ENCODE peak calls at places on chromosomes 11 and 22, in nine cellular contexts. X is endothelial cell of umbilical vein, T is ovary, L is suprapubic skin, R is GM12878, H is heart left ventricle, G is IMR-90, O is adrenal gland, E is Peyer's patch. A is an unnamed sample. For H3K9me3, the result is how much of the 10 kb centered on the place peaks cover.

GRCh38 chr22:26835929-26836528 is 178.6 kb downstream of the MIAT start:
- DNase-seq in X (peak), G (peak), L (no peak), H (no peak), R (no peak), T (peak), E (peak), O (peak), A (no peak)

GRCh38 chr22:33747576-33748180 is 172.6 kb downstream of the LARGE1 start:
- DNase-seq in E (no peak), H (no peak), O (peak), R (no peak), G (no peak), L (no peak), T (no peak), X (no peak), A (no peak)

GRCh38 chr11:37502202-37502601 is 904.2 kb upstream of the RAG2 start:
- DNase-seq in H (no peak), R (no peak), T (no peak), L (no peak), X (no peak), E (no peak), O (no peak), G (peak), A (no peak)

GRCh38 chr11:124970925-124971324 is 16.9 kb downstream of the CCDC15 start:
- DNase-seq in L (no peak), R (no peak), G (peak), X (peak), E (no peak), O (no peak), T (no peak), H (no peak), A (no peak)

GRCh38 chr11:102390667-102391449 is 43.8 kb downstream of the BIRC2 start:
- DNase-seq in G (peak), E (peak), T (peak), L (peak), X (peak), H (peak), R (no peak), O (peak), A (peak)

GRCh38 chr11:46183819-46184218 is 62.6 kb upstream of the PHF21A start:
- DNase-seq in L (no peak), G (peak), E (no peak), X (no peak), T (no peak), H (no peak), O (no peak), R (no peak), A (no peak)

GRCh38 chr11:66081505-66081904 is 11.4 kb downstream of the PACS1 start:
- DNase-seq in E (peak), T (no peak), O (peak), X (peak), R (no peak), H (peak), L (peak), G (no peak), A (peak)

GRCh38 chr11:71962428-71963038 is 33.7 kb downstream of the RNF121 start:
- DNase-seq in H (no peak), G (peak), L (no peak), X (peak), T (no peak), E (no peak), O (no peak), R (peak), A (no peak)

GRCh38 chr11:109062445-109062844 is 359.5 kb upstream of the C11orf87 start:
- DNase-seq in X (no peak), R (no peak), G (peak), T (no peak), H (no peak), E (no peak), O (no peak), L (no peak), A (no peak)

GRCh38 chr11:30579348-30579747 is 6.8 kb downstream of the MPPED2 start:
- DNase-seq in T (no peak), G (no peak), O (no peak), E (no peak), R (no peak), L (no peak), X (no peak), H (no peak), A (no peak)

DNA sequence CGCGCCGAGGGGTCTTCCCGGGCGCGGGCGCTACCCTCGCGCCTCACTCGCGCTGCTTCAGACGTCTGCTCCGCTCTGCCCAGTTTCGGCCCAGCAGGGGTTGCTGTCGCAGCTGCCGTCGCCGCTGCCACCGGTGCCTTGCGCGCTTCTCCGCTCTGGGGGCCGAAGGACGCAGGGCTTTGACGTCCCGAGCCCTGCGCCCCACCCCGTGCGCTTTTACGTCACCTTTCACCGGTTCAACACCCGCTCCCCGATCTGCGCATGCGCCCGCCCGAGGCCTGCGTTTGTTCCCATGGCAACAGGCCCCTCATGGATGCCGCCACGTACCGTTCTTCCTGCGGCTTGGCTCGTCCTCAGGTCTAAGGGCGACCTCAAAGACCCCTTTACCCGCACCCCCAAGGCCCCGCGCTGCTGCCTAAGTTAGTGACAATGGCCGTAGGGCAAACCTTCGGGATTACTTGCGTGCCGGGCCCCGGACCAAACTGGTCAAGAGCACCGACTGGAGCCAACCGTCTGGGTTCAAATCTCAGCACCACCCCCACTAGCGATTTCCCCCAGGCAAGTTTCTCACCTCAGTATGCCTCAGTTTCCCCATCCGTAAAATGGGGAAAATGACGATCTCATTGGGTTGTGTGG is 642 bp upstream of the CDK2AP2 start:
- DNase-seq in R (peak), G (peak), E (peak), O (peak), H (peak), L (peak), T (peak), X (peak), A (peak)
- TF ChIP-seq POLR2A in R (peak), G (peak), E (peak), O (peak), H (no peak), L (no peak), T (peak), X (peak), A (peak)

GRCh38 chr11:47202569-47202968 is 12.2 kb upstream of the DDB2 start:
- DNase-seq in O (no peak), X (no peak), R (no peak), T (no peak), L (no peak), G (no peak), E (no peak), H (no peak), A (no peak)
- H3K9me3 ChIP-seq in O (under half), X (under half), R (under half), T (under half), L (under half), G (under half), E (under half), H (under half), A (under half)

GRCh38 chr11:68673291-68673930 is 10.9 kb upstream of the GAL start:
- DNase-seq in T (no peak), H (no peak), X (no peak), L (no peak), R (no peak), E (no peak), O (no peak), G (no peak), A (no peak)
- H3K27ac ChIP-seq in T (no peak), H (no peak), X (no peak), L (no peak), R (no peak), E (no peak), O (no peak), G (no peak), A (no peak)

DNA sequence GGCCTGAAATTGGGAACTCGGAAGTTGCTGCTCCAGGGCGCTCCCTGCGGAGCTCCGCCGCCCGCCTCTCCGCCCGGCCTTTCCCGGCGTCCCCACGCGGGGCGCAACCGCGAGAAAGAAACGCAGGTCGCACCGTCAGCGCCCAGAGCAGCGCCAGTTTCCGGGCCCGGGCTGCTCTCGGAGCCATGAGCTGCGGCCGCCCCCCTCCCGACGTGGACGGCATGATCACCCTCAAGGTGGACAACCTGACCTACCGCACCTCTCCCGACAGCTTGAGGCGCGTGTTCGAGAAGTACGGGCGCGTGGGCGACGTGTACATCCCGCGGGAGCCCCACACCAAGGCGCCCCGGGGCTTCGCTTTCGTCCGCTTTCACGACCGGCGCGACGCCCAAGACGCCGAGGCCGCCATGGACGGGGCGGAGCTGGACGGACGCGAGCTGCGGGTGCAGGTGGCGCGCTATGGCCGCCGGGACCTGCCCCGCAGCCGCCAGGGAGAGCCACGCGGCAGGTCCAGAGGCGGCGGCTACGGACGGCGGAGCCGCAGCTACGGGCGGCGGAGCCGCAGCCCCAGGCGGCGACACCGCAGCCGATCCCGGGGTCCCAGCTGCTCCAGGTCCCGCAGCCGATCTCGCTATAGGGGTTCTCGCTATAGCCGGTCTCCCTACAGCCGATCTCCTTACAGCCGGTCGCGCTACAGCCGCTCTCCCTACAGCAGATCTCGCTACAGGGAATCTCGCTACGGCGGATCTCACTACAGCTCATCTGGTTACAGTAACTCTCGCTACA is 516 bp downstream of the SRSF8 start:
- DNase-seq in G (peak), T (peak), E (peak), H (peak), O (peak), L (peak), R (no peak), X (peak), A (peak)
- TF ChIP-seq POLR2A in G (peak), T (peak), E (peak), H (no peak), O (peak), L (no peak), R (peak), X (peak), A (peak)

DNA sequence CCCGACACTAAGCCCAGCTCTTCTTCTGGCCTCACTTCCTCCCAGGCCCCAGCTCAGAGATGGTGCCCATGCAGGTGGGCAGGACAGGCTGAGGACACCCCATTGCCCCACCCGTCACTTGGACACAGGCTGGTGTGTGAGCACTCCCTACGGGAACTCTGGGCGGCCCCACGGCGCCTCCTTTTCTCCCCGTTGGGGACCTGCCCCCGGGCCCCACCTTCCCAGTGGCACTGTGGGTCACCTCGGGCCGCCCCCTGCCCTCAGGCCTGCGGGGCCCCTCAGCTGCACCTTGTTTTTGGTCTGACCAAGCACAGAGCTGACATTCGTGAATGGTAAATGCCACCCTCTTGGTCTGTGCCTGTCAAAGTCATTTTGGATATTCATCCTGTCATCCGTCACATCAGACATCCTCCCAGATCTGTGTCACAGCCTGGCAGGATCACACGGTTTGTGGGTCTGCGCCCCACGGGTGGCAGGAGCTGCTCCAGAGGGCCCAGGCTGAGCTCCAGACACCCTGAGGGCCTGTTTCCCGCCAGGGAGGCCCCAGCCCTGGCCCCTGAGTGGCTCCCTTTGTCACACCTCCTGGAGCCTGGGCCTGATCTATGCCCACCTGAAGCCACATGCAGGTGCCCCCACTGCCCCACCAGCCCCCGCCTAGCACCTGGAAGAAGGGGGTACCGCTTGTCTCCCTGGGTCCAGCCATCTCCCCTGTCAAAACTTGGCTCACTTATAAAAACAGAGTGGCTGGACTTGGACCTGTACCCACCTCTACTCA is 1188.5 kb downstream of the BRD1 start:
- DNase-seq in T (no peak), O (no peak), G (no peak), R (no peak), E (no peak), H (no peak), X (no peak), L (no peak), A (no peak)
- H3K9me3 ChIP-seq in T (under half), O (under half), G (half or more), R (under half), E (under half), H (under half), X (under half), L (under half), A (under half)

GRCh38 chr11:34633640-34633989 is 12.7 kb downstream of the EHF start:
- DNase-seq in T (no peak), L (no peak), H (no peak), G (no peak), R (no peak), X (no peak), E (no peak), O (no peak), A (no peak)

GRCh38 chr11:34637303-34637702 is 16.4 kb downstream of the EHF start:
- DNase-seq in T (no peak), G (no peak), O (no peak), R (no peak), X (no peak), H (no peak), E (no peak), L (no peak), A (peak)

GRCh38 chr11:34633990-34634725 is 13.3 kb downstream of the EHF start:
- DNase-seq in E (no peak), R (no peak), L (no peak), G (peak), O (no peak), H (no peak), X (no peak), T (no peak), A (no peak)

GRCh38 chr11:34638897-34639296 is 18.0 kb downstream of the EHF start:
- DNase-seq in X (no peak), O (no peak), R (no peak), T (no peak), L (no peak), H (no peak), G (no peak), E (no peak), A (no peak)

DNA sequence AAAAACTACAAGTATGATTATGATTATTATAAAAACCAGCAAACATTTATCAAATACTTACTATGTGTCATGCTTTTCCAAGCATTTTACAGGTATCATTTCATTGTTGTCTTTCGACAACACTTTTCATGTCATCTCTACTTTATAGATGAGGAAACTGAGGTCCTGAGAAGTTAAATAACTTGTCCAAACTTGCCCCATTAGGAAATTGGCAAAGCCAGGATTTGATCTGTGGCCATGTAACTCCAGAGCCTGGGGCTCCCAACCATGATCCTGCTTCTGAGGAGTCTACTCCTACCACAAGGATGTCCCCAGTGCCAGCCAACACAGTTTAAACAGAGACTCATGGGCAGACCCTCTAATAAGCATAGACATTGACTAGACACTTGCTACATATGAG is 15.2 kb downstream of the EHF start:
- DNase-seq in L (no peak), G (no peak), R (no peak), H (no peak), X (no peak), O (no peak), E (no peak), T (no peak), A (no peak)
- H3K27ac ChIP-seq in L (no peak), G (no peak), R (no peak), H (no peak), X (no peak), O (no peak), E (peak), T (no peak), A (peak)

DNA sequence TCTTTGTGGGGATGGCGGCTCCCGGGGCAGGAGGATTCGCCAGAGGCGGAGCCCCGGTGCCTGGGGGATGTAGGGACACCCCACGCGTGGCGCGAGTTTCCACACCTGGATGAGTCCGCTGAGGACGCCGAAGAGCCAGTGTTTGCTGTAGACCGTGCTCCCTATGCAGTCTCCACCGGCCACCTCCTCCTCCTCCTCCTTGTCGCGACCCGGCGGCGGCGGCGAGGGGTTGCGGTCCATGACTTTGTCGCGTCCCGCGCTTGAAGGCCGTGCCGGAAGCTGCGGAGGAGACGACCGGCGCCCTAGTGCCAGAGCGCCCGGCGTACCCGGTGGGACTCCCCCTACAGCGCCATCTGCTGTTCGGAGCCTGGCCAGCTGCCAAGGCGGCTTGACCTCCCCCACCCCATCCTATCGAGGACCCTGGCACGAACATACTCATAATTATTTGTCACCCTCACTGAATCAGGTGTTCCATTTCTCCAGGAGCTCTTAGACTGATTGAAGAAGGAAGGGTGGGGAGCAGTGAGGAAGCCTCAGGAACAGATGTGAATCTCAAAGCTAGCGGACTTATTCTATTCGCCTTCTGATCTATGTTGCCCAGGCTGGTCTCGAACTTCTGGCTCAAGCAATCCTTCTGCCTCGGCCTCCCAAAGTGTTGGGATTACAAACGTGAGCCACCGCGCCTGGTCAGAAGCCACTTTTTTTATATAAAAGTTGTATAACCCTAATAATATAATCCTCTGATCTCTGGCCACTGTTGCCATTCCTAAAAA is at the start of gene SAAL1:
- DNase-seq in O (peak), E (peak), X (peak), T (peak), H (peak), R (peak), G (peak), L (peak), A (peak)
- TF ChIP-seq POLR2A in O (peak), E (peak), X (peak), T (peak), H (no peak), R (peak), G (peak), L (no peak), A (no peak)

DNA sequence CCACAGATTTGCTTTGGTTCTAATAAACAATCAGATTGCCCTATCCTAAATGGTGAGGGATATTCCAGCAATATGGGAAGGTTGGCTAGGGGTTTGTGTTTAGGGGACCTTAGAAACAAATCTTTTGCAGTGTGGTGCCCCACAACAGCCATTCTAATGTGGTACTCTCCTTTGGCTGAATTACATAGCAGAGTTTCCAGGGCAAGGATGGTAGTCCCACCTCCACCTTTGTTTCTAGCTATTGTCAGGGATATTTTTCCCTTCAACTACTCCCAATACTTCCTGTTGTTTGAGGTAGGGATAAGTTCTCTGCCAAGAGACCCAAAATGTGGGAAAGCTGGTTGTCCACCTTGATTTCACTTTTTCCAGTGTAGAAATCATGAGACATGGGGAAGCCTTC is 494.7 kb upstream of the CHORDC1 start:
- DNase-seq in X (no peak), E (no peak), H (no peak), R (no peak), G (no peak), T (no peak), L (no peak), O (no peak), A (no peak)
- H3K9me3 ChIP-seq in X (under half), E (under half), H (under half), R (under half), G (under half), T (under half), L (under half), O (under half), A (under half)